ENCODE peak calls at places on chromosomes 13 and 19, in eight cellular contexts. O is Caco-2; R is HEK293T; U is amniotic stem cell; D is stimulated activated CD4-positive, alpha-beta T cell treated with anti-CD3 and anti-CD28 coated beads, Interleukin-12 subunit alpha, Interleukin-12 subunit beta, amount 100 ng/mL, for 48 hours; T is small intestine; F is HFF-Myc; X is left cardiac atrium. Q is an unnamed sample.

GRCh38 chr13:24997367-24997967 is 98.5 kb upstream of the PABPC3 start:
- DNase-seq in X (no peak), F (peak), U (peak), D (peak), R (peak), O (peak), T (peak), Q (peak)

GRCh38 chr19:52007805-52008557 is at the start of gene ZNF615:
- DNase-seq in D (peak), R (peak), X (peak), U (peak), O (peak), T (peak), F (peak), Q (peak)

GRCh38 chr13:45196622-45197021 is 4.2 kb downstream of the KCTD4 start:
- DNase-seq in T (no peak), O (no peak), X (no peak), R (no peak), U (no peak), F (no peak), D (no peak), Q (no peak)

GRCh38 chr19:33679696-33680095 is 57.9 kb downstream of the CHST8 start:
- DNase-seq in T (no peak), X (no peak), F (no peak), D (no peak), O (no peak), R (no peak), U (no peak), Q (no peak)

GRCh38 chr13:36712785-36713184 is 39.0 kb downstream of the SERTM1 start:
- DNase-seq in R (no peak), D (no peak), X (no peak), F (peak), O (no peak), U (peak), T (no peak), Q (peak)

GRCh38 chr13:36904219-36904618 is 15.8 kb downstream of the SMAD9 start:
- DNase-seq in O (no peak), R (no peak), U (no peak), T (no peak), F (no peak), X (no peak), D (no peak), Q (no peak)

GRCh38 chr13:78256479-78256878 is 337.8 kb upstream of the EDNRB start:
- DNase-seq in T (peak), U (no peak), F (no peak), D (no peak), O (peak), R (no peak), X (no peak), Q (no peak)

GRCh38 chr13:22077205-22077683 is 406.4 kb downstream of the FGF9 start:
- DNase-seq in X (no peak), U (no peak), D (no peak), R (no peak), F (no peak), T (no peak), O (no peak), Q (no peak)

GRCh38 chr13:59047546-59047945 is 1116.2 kb downstream of the DIAPH3 start:
- DNase-seq in T (no peak), D (no peak), R (no peak), X (no peak), O (no peak), U (no peak), F (no peak), Q (no peak)

GRCh38 chr19:33508941-33509614 is 12.5 kb downstream of the PEPD start:
- DNase-seq in O (no peak), F (no peak), X (no peak), U (no peak), R (no peak), T (no peak), D (no peak), Q (no peak)

GRCh38 chr19:708154-709141 is at the start of gene PALM:
- DNase-seq in U (no peak), R (peak), F (no peak), T (no peak), O (peak), X (peak), D (no peak), Q (no peak)

GRCh38 chr13:105957769-105958438 is 577.6 kb downstream of the EFNB2 start:
- DNase-seq in D (no peak), R (no peak), T (no peak), O (no peak), U (no peak), F (no peak), X (no peak), Q (no peak)

GRCh38 chr13:28492527-28493367 is 2.2 kb downstream of the FLT1 start:
- DNase-seq in U (no peak), R (no peak), F (peak), T (no peak), X (no peak), D (peak), O (no peak), Q (no peak)

GRCh38 chr19:34313188-34313587 is 51.8 kb upstream of the GPI start:
- DNase-seq in R (no peak), T (peak), X (peak), D (no peak), O (no peak), U (peak), F (peak), Q (no peak)

GRCh38 chr13:51955281-51955771 is 55.9 kb downstream of the ATP7B start:
- DNase-seq in O (no peak), U (no peak), T (peak), R (no peak), D (no peak), X (no peak), F (no peak), Q (no peak)

GRCh38 chr19:57830071-57830602 is at the start of gene ZNF587B:
- DNase-seq in U (no peak), O (peak), F (peak), R (peak), X (peak), T (peak), D (no peak), Q (no peak)